ENCODE peak calls at places on chromosomes 16 and 17, in four cellular contexts. One of them, this sample, is unnamed.

GRCh38 chr17:79338589-79338988 is 264.0 kb downstream of the ENGASE start:
- DNase-seq in H1: no peak
- DNase-seq in neuronal stem cell: no peak
- DNase-seq in trophoblast cell: no peak
- DNase-seq in this sample: no peak

GRCh38 chr16:24635900-24636610 is 93.4 kb upstream of the TNRC6A start:
- DNase-seq in H1: no peak
- DNase-seq in neuronal stem cell: no peak
- DNase-seq in trophoblast cell: no peak
- DNase-seq in this sample: peak; percentile 87

GRCh38 chr16:15636392-15636873 is 6.5 kb downstream of the MARF1 start:
- DNase-seq in H1: no peak
- DNase-seq in neuronal stem cell: no peak
- DNase-seq in trophoblast cell: no peak
- DNase-seq in this sample: no peak

GRCh38 chr17:6106212-6106611 is 36.0 kb downstream of the WSCD1 start:
- DNase-seq in H1: no peak
- DNase-seq in neuronal stem cell: no peak
- DNase-seq in trophoblast cell: no peak
- DNase-seq in this sample: no peak

GRCh38 chr17:80050706-80051105 is 14.3 kb downstream of the CCDC40 start:
- DNase-seq in H1: no peak
- DNase-seq in neuronal stem cell: no peak
- DNase-seq in trophoblast cell: no peak
- DNase-seq in this sample: no peak

GRCh38 chr16:30948956-30949654 is at the start of gene ORAI3:
- DNase-seq in H1: no peak
- DNase-seq in neuronal stem cell: peak; percentile 54
- DNase-seq in trophoblast cell: peak; percentile 96
- DNase-seq in this sample: peak; percentile 82

GRCh38 chr17:75626496-75627038 is 6.7 kb upstream of the SMIM5 start:
- DNase-seq in H1: no peak
- DNase-seq in neuronal stem cell: no peak
- DNase-seq in trophoblast cell: no peak
- DNase-seq in this sample: no peak

GRCh38 chr17:61496174-61496956 is 44.1 kb downstream of the TBX4 start:
- DNase-seq in H1: no peak
- DNase-seq in neuronal stem cell: no peak
- DNase-seq in trophoblast cell: no peak
- DNase-seq in this sample: no peak

GRCh38 chr16:50270510-50271147 is 4.3 kb downstream of the ADCY7 start:
- DNase-seq in H1: no peak
- DNase-seq in neuronal stem cell: no peak
- DNase-seq in trophoblast cell: peak; percentile 79
- DNase-seq in this sample: no peak

GRCh38 chr17:50425682-50426471 is at the start of gene ACSF2:
- DNase-seq in H1: peak; percentile 19
- DNase-seq in neuronal stem cell: peak; percentile 21
- DNase-seq in trophoblast cell: peak; percentile 40
- DNase-seq in this sample: peak; percentile 70
- H2BK12ac ChIP-seq in H1: peak within 1 kb of the TSS; percentile 81
- H2BK12ac ChIP-seq in neuronal stem cell: no peak within 1 kb of the TSS
- H2BK12ac ChIP-seq in trophoblast cell: peak within 1 kb of the TSS; percentile 84
- H2BK12ac ChIP-seq in this sample: no peak within 1 kb of the TSS

DNA sequence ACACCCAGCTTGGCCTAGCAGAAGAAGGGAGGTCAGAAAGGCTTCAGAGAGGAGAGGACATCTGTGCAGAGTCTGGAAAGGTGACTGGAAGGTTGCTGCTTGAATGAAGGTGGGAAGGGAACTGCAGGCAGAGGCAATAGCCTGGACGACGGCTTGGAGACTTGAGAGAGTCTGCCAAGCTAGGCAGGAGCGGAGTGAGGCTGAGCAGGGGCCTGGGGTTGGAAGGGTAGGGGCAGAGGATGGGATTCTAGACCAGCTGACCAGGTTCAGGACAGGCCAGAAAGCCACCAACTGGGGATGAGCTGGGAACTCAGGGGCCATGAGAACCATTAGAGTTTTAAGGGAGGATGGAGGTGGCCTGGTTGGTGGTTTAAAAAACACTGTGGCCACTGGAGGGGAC is 339 bp upstream of the SGCA start:
- DNase-seq in H1: no peak
- DNase-seq in neuronal stem cell: no peak
- DNase-seq in trophoblast cell: no peak
- DNase-seq in this sample: no peak
- H3K36me3 ChIP-seq in H1: no peaks in the 10 kb centered on the region
- H3K36me3 ChIP-seq in neuronal stem cell: no peaks in the 10 kb centered on the region
- H3K36me3 ChIP-seq in trophoblast cell: no peaks in the 10 kb centered on the region
- H3K36me3 ChIP-seq in this sample: no peaks in the 10 kb centered on the region

DNA sequence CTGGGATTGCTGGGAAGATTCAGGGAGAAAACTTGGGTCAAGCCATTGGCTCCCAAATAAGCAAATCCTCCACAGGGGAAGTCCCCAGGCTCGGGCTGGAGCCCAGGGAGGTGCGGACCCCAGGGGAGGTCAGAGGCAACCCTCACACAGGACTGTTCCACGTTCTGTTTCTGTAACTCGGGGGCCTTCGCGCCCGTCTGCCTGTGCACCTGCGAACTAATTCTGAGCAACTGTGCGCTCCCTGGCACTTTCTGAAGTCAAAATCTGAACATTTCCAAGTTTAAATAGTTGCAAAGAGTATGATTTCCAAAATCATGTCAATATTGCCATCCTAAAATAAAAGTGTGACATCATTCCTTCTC is 16.8 kb downstream of the TIMM22 start:
- DNase-seq in H1: no peak
- DNase-seq in neuronal stem cell: no peak
- DNase-seq in trophoblast cell: no peak
- DNase-seq in this sample: no peak
- H2AFZ ChIP-seq in H1: no peak overlapping the region
- H2AFZ ChIP-seq in neuronal stem cell: no peak overlapping the region
- H2AFZ ChIP-seq in trophoblast cell: no peak overlapping the region
- H2AFZ ChIP-seq in this sample: no peak overlapping the region

GRCh38 chr16:67421030-67421429 is 4.8 kb upstream of the ZDHHC1 start:
- DNase-seq in H1: no peak
- DNase-seq in neuronal stem cell: no peak
- DNase-seq in trophoblast cell: no peak
- DNase-seq in this sample: no peak
- H2BK12ac ChIP-seq in H1: peak overlapping the region; percentile 98
- H2BK12ac ChIP-seq in neuronal stem cell: no peak overlapping the region
- H2BK12ac ChIP-seq in trophoblast cell: no peak overlapping the region
- H2BK12ac ChIP-seq in this sample: no peak overlapping the region

GRCh38 chr17:28703552-28704218 is 8.0 kb downstream of the PROCA1 start:
- DNase-seq in H1: no peak
- DNase-seq in neuronal stem cell: no peak
- DNase-seq in trophoblast cell: no peak
- DNase-seq in this sample: no peak
- H3K36me3 ChIP-seq in H1: peaks cover 39% of the 10 kb centered on the region
- H3K36me3 ChIP-seq in neuronal stem cell: peaks cover 62% of the 10 kb centered on the region
- H3K36me3 ChIP-seq in trophoblast cell: peaks cover 58% of the 10 kb centered on the region
- H3K36me3 ChIP-seq in this sample: peaks cover 77% of the 10 kb centered on the region

DNA sequence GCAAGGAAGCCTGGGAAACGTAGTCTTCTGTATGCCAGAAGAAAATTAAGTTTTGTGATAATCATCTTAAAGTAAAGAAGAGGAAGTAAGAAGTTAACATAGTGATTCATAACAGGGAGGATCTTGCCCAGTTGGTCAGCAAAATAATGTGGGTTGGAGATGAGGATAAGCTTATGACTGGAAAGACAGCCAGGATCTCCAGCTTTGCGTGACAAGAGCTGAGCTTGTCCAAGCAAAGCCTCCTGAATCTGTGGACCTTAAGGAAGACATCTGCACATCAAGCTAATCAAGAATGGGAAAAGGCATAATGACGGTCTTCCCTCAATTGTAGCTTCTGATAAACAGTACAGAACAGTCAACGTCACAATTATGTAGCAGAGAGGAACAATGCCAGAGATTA is 744.7 kb upstream of the GOT2 start:
- DNase-seq in H1: no peak
- DNase-seq in neuronal stem cell: no peak
- DNase-seq in trophoblast cell: no peak
- DNase-seq in this sample: no peak
- H2AFZ ChIP-seq in H1: no peak overlapping the region
- H2AFZ ChIP-seq in neuronal stem cell: no peak overlapping the region
- H2AFZ ChIP-seq in trophoblast cell: no peak overlapping the region
- H2AFZ ChIP-seq in this sample: no peak overlapping the region

GRCh38 chr17:78323821-78324390 is 36.0 kb downstream of the SOCS3 start:
- DNase-seq in H1: no peak
- DNase-seq in neuronal stem cell: no peak
- DNase-seq in trophoblast cell: no peak
- DNase-seq in this sample: peak; percentile 45

GRCh38 chr17:78322858-78323455 is 36.9 kb downstream of the SOCS3 start:
- DNase-seq in H1: no peak
- DNase-seq in neuronal stem cell: no peak
- DNase-seq in trophoblast cell: no peak
- DNase-seq in this sample: no peak

GRCh38 chr17:78324391-78325075 is 35.3 kb downstream of the SOCS3 start:
- DNase-seq in H1: no peak
- DNase-seq in neuronal stem cell: no peak
- DNase-seq in trophoblast cell: no peak
- DNase-seq in this sample: peak; percentile 98

GRCh38 chr17:78327880-78328279 is 32.0 kb downstream of the SOCS3 start:
- DNase-seq in H1: no peak
- DNase-seq in neuronal stem cell: no peak
- DNase-seq in trophoblast cell: no peak
- DNase-seq in this sample: no peak

DNA sequence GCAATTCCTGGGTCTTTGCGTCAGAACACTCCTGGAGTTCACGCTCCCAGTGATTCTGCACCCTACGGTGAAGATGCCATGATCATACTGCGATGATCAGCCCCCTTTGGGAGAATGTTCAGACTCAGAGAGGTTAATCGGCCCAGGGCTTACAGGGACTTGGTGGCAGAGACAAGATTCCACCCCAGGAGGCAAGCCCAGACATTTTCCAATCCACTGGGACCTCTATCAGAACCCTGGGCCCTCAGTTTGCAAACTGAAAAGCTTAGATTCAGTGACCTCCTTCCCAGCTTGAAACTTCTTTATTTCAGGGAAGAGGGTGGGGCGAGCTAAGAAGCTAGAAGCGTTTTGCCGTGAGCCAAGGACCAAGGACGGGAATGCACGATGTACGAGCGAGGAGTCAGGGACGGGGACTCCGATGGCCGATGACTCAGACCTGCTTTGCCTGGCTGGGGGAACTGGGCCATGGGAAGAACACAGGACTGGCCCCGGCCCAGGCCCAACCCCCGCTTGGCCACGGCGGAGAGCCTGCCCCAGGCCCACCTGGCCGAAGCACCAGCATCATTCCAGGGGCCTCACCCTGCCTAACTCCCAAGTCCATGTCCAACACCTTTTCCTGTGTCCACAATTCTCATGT is 34.7 kb downstream of the SOCS3 start:
- DNase-seq in H1: no peak
- DNase-seq in neuronal stem cell: no peak
- DNase-seq in trophoblast cell: peak; percentile 87
- DNase-seq in this sample: peak; percentile 91
- H2BK12ac ChIP-seq in H1: peak overlapping the region; percentile 71
- H2BK12ac ChIP-seq in neuronal stem cell: peak overlapping the region; percentile 17
- H2BK12ac ChIP-seq in trophoblast cell: peak overlapping the region; percentile 6
- H2BK12ac ChIP-seq in this sample: peak overlapping the region; percentile 83

GRCh38 chr17:52965856-52966255 is 807.3 kb upstream of the CA10 start:
- DNase-seq in H1: no peak
- DNase-seq in neuronal stem cell: no peak
- DNase-seq in trophoblast cell: no peak
- DNase-seq in this sample: no peak
- H3K36me3 ChIP-seq in H1: no peaks in the 10 kb centered on the region
- H3K36me3 ChIP-seq in neuronal stem cell: no peaks in the 10 kb centered on the region
- H3K36me3 ChIP-seq in trophoblast cell: no peaks in the 10 kb centered on the region
- H3K36me3 ChIP-seq in this sample: no peaks in the 10 kb centered on the region

GRCh38 chr16:20675488-20676267 is 21.8 kb downstream of the ACSM1 start:
- DNase-seq in H1: peak; percentile 75
- DNase-seq in neuronal stem cell: no peak
- DNase-seq in trophoblast cell: peak; percentile 73
- DNase-seq in this sample: no peak

GRCh38 chr16:20673882-20674683 is 23.4 kb downstream of the ACSM1 start:
- DNase-seq in H1: no peak
- DNase-seq in neuronal stem cell: no peak
- DNase-seq in trophoblast cell: peak; percentile 12
- DNase-seq in this sample: no peak

GRCh38 chr16:20676867-20677266 is 20.6 kb downstream of the ACSM1 start:
- DNase-seq in H1: no peak
- DNase-seq in neuronal stem cell: no peak
- DNase-seq in trophoblast cell: no peak
- DNase-seq in this sample: no peak

GRCh38 chr16:20676268-20676828 is 21.1 kb downstream of the ACSM1 start:
- DNase-seq in H1: no peak
- DNase-seq in neuronal stem cell: no peak
- DNase-seq in trophoblast cell: no peak
- DNase-seq in this sample: no peak

DNA sequence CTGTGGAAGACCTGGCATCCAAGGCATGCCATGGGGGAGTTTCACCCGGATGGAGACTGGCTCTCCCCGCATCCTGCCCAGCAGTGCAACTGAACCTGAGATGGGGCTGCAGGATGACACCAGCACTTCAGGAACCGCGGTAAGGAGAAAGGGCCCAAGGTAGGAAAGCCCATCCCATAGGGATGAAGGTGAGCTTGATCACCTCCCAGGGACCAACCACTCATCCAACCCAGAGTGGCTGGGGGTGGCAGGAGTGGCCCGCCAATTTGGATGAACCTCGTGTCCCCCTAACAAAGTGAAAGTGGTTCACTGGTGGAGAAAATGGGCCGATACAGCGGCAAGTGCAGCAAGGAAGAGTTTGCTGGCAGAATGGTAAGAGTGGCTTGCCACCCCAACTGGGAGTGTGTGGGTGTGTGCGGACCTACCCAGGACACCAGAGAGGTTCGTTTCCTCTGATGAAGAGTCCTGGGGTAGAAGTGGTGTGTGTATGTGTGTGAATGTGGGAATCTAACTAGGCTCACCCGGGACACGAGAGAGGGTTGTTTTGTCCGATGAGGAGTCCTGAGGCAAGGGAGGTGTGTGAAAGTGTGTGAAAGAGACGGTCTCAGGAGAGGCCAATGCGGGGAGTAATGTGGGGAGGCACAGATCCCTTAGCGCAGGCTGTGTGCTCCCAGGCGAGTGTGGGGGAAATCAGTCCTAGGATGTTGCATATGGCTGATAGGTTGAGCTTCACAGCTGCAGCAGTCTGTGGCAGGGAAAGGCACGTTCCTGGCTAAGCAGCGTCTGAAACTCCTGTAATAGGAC is 22.6 kb downstream of the ACSM1 start:
- DNase-seq in H1: no peak
- DNase-seq in neuronal stem cell: no peak
- DNase-seq in trophoblast cell: peak; percentile 10
- DNase-seq in this sample: no peak
- H2AFZ ChIP-seq in H1: peak overlapping the region; percentile 89
- H2AFZ ChIP-seq in neuronal stem cell: peak overlapping the region; percentile 50
- H2AFZ ChIP-seq in trophoblast cell: peak overlapping the region; percentile 7
- H2AFZ ChIP-seq in this sample: peak overlapping the region; percentile 11